ENCODE peak calls at places on chromosomes 7 and 10, in five cellular contexts. S is NCI-H1436, Z is Caki2, H is head of caudate nucleus, D is left ventricle myocardium inferior. W is an unnamed sample.

GRCh38 chr10:11017575-11018425 is at the start of gene CELF2:
- DNase-seq in Z (no peak), H (peak), S (peak), D (peak), W (no peak)

GRCh38 chr10:11782793-11783557 is 40.2 kb upstream of the PROSER2 start:
- DNase-seq in S (peak), D (no peak), Z (peak), H (no peak), W (peak)

GRCh38 chr7:42185726-42186125 is 51.3 kb downstream of the GLI3 start:
- DNase-seq in H (no peak), D (no peak), S (no peak), Z (no peak), W (no peak)

GRCh38 chr10:125828311-125828710 is 5.0 kb downstream of the BCCIP start:
- DNase-seq in Z (no peak), D (no peak), S (no peak), H (no peak), W (no peak)

GRCh38 chr10:34299105-34299611 is 515.9 kb downstream of the PARD3 start:
- DNase-seq in H (no peak), D (no peak), Z (peak), S (no peak), W (peak)

GRCh38 chr7:101819913-101820522 is 2.6 kb downstream of the CUX1 start:
- DNase-seq in D (no peak), S (no peak), Z (no peak), H (no peak), W (no peak)

GRCh38 chr10:2619927-2620326 is 447.4 kb upstream of the PFKP start:
- DNase-seq in D (no peak), Z (no peak), S (peak), H (no peak), W (peak)

GRCh38 chr7:96199421-96199820 is 122.5 kb downstream of the SLC25A13 start:
- DNase-seq in S (no peak), D (no peak), H (no peak), Z (no peak), W (no peak)

GRCh38 chr7:148912758-148913541 is 28.9 kb upstream of the EZH2 start:
- DNase-seq in D (no peak), H (no peak), S (no peak), Z (no peak), W (no peak)

GRCh38 chr10:43197834-43198681 is 59.8 kb downstream of the CSGALNACT2 start:
- DNase-seq in Z (no peak), D (no peak), H (no peak), S (no peak), W (no peak)

GRCh38 chr10:74991435-74991834 is 120.0 kb upstream of the SAMD8 start:
- DNase-seq in H (no peak), S (peak), Z (peak), D (no peak), W (no peak)

GRCh38 chr7:49800031-49800430 is 26.6 kb downstream of the VWC2 start:
- DNase-seq in H (no peak), D (no peak), Z (no peak), S (no peak), W (no peak)

GRCh38 chr7:63104666-63105065 is 894.0 kb upstream of the ZNF722 start:
- DNase-seq in D (no peak), H (no peak), Z (no peak), S (no peak), W (no peak)

GRCh38 chr7:135558337-135558767 is 635 bp downstream of the NUP205 start:
- DNase-seq in Z (peak), D (peak), S (peak), H (peak), W (peak)

GRCh38 chr7:134200970-134201369 is 73.8 kb downstream of the LRGUK start:
- DNase-seq in Z (no peak), D (no peak), S (no peak), H (no peak), W (no peak)

GRCh38 chr10:79399242-79399831 is 46.1 kb downstream of the ZCCHC24 start:
- DNase-seq in H (peak), D (peak), S (no peak), Z (peak), W (no peak)

GRCh38 chr10:69875856-69876255 is 74.2 kb downstream of the COL13A1 start:
- DNase-seq in D (no peak), H (no peak), Z (no peak), S (no peak), W (no peak)

GRCh38 chr7:157444011-157444842 is 107.4 kb downstream of the DNAJB6 start:
- DNase-seq in H (no peak), Z (no peak), S (no peak), D (no peak), W (no peak)

GRCh38 chr10:31353574-31353973 is 34.6 kb downstream of the ZEB1 start:
- DNase-seq in Z (peak), H (no peak), D (no peak), S (no peak), W (no peak)

GRCh38 chr7:106283831-106284515 is 810 bp downstream of the NAMPT start:
- DNase-seq in S (peak), D (peak), H (peak), Z (peak), W (peak)

GRCh38 chr7:3887071-3887691 is 586.1 kb downstream of the SDK1 start:
- DNase-seq in Z (no peak), S (no peak), D (no peak), H (no peak), W (no peak)